ENCODE peak calls at places on chromosomes 13 and 19, in four cellular contexts. One of them, this sample, is unnamed.

GRCh38 chr19:14494451-14494850 is 1.5 kb downstream of the GIPC1 start:
- DNase-seq in CD4-positive, CD25-positive, alpha-beta regulatory T cell: no peak
- DNase-seq in cardiac muscle cell: no peak
- DNase-seq in adrenal gland: no peak
- DNase-seq in this sample: no peak

GRCh38 chr13:94173312-94173854 is 306.1 kb downstream of the DCT start:
- DNase-seq in CD4-positive, CD25-positive, alpha-beta regulatory T cell: no peak
- DNase-seq in cardiac muscle cell: no peak
- DNase-seq in adrenal gland: no peak
- DNase-seq in this sample: no peak

GRCh38 chr19:41356984-41357739 is 3.4 kb upstream of the TGFB1 start:
- DNase-seq in CD4-positive, CD25-positive, alpha-beta regulatory T cell: peak; percentile 31
- DNase-seq in cardiac muscle cell: no peak
- DNase-seq in adrenal gland: no peak
- DNase-seq in this sample: no peak

GRCh38 chr19:43596842-43597461 is 557 bp downstream of the ZNF576 start:
- DNase-seq in CD4-positive, CD25-positive, alpha-beta regulatory T cell: no peak
- DNase-seq in cardiac muscle cell: no peak
- DNase-seq in adrenal gland: no peak
- DNase-seq in this sample: peak; percentile 21

GRCh38 chr19:41799444-41800000 is 3.1 kb downstream of the CEACAM3 start:
- DNase-seq in CD4-positive, CD25-positive, alpha-beta regulatory T cell: no peak
- DNase-seq in cardiac muscle cell: no peak
- DNase-seq in adrenal gland: no peak
- DNase-seq in this sample: no peak

GRCh38 chr19:28465317-28466086 is 747.4 kb downstream of the UQCRFS1 start:
- DNase-seq in CD4-positive, CD25-positive, alpha-beta regulatory T cell: no peak
- DNase-seq in cardiac muscle cell: no peak
- DNase-seq in adrenal gland: no peak
- DNase-seq in this sample: no peak

GRCh38 chr13:30429721-30430694 is 7.7 kb downstream of the UBE2L5 start:
- DNase-seq in CD4-positive, CD25-positive, alpha-beta regulatory T cell: no peak
- DNase-seq in cardiac muscle cell: peak; percentile 81
- DNase-seq in adrenal gland: no peak
- DNase-seq in this sample: peak; percentile 23

GRCh38 chr13:25980255-25980654 is 71.6 kb downstream of the SHISA2 start:
- DNase-seq in CD4-positive, CD25-positive, alpha-beta regulatory T cell: no peak
- DNase-seq in cardiac muscle cell: peak; percentile 31
- DNase-seq in adrenal gland: no peak
- DNase-seq in this sample: peak; percentile 72

GRCh38 chr13:31310356-31310755 is 110.6 kb downstream of the B3GLCT start:
- DNase-seq in CD4-positive, CD25-positive, alpha-beta regulatory T cell: no peak
- DNase-seq in cardiac muscle cell: no peak
- DNase-seq in adrenal gland: no peak
- DNase-seq in this sample: no peak

GRCh38 chr19:14525729-14526128 is 3.7 kb upstream of the TECR start:
- DNase-seq in CD4-positive, CD25-positive, alpha-beta regulatory T cell: no peak
- DNase-seq in cardiac muscle cell: no peak
- DNase-seq in adrenal gland: no peak
- DNase-seq in this sample: no peak

GRCh38 chr19:47404334-47405196 is 14.8 kb downstream of the MEIS3 start:
- DNase-seq in CD4-positive, CD25-positive, alpha-beta regulatory T cell: no peak
- DNase-seq in cardiac muscle cell: no peak
- DNase-seq in adrenal gland: no peak
- DNase-seq in this sample: no peak

GRCh38 chr13:78022164-78022877 is 103.7 kb upstream of the EDNRB start:
- DNase-seq in CD4-positive, CD25-positive, alpha-beta regulatory T cell: peak; percentile 29
- DNase-seq in cardiac muscle cell: peak; percentile 70
- DNase-seq in adrenal gland: peak; percentile 31
- DNase-seq in this sample: peak; percentile 47

GRCh38 chr19:58497634-58498170 is 14.1 kb downstream of the SLC27A5 start:
- DNase-seq in CD4-positive, CD25-positive, alpha-beta regulatory T cell: no peak
- DNase-seq in cardiac muscle cell: no peak
- DNase-seq in adrenal gland: no peak
- DNase-seq in this sample: no peak

GRCh38 chr19:31803819-31804446 is 454.7 kb upstream of the TSHZ3 start:
- DNase-seq in CD4-positive, CD25-positive, alpha-beta regulatory T cell: no peak
- DNase-seq in cardiac muscle cell: no peak
- DNase-seq in adrenal gland: no peak
- DNase-seq in this sample: no peak

GRCh38 chr13:66036024-66036614 is 1194.0 kb downstream of the PCDH9 start:
- DNase-seq in CD4-positive, CD25-positive, alpha-beta regulatory T cell: no peak
- DNase-seq in cardiac muscle cell: peak; percentile 38
- DNase-seq in adrenal gland: no peak
- DNase-seq in this sample: peak; percentile 56

GRCh38 chr13:100954430-100955361 is 280.1 kb upstream of the TMTC4 start:
- DNase-seq in CD4-positive, CD25-positive, alpha-beta regulatory T cell: no peak
- DNase-seq in cardiac muscle cell: no peak
- DNase-seq in adrenal gland: no peak
- DNase-seq in this sample: no peak

GRCh38 chr19:54408627-54409026 is 6.6 kb upstream of the TTYH1 start:
- DNase-seq in CD4-positive, CD25-positive, alpha-beta regulatory T cell: no peak
- DNase-seq in cardiac muscle cell: no peak
- DNase-seq in adrenal gland: no peak
- DNase-seq in this sample: no peak

GRCh38 chr19:30118221-30118620 is 176.2 kb downstream of the URI1 start:
- DNase-seq in CD4-positive, CD25-positive, alpha-beta regulatory T cell: no peak
- DNase-seq in cardiac muscle cell: no peak
- DNase-seq in adrenal gland: no peak
- DNase-seq in this sample: no peak

GRCh38 chr13:28340272-28340793 is 154.6 kb downstream of the FLT1 start:
- DNase-seq in CD4-positive, CD25-positive, alpha-beta regulatory T cell: no peak
- DNase-seq in cardiac muscle cell: no peak
- DNase-seq in adrenal gland: no peak
- DNase-seq in this sample: no peak

GRCh38 chr19:41299755-41300089 is 10.2 kb upstream of the CCDC97 start:
- DNase-seq in CD4-positive, CD25-positive, alpha-beta regulatory T cell: peak; percentile 40
- DNase-seq in cardiac muscle cell: peak; percentile 78
- DNase-seq in adrenal gland: peak; percentile 79
- DNase-seq in this sample: peak; percentile 94

GRCh38 chr19:1172353-1173159 is 1.5 kb downstream of the SBNO2 start:
- DNase-seq in CD4-positive, CD25-positive, alpha-beta regulatory T cell: no peak
- DNase-seq in cardiac muscle cell: peak; percentile 76
- DNase-seq in adrenal gland: peak; percentile 89
- DNase-seq in this sample: peak; percentile 90

GRCh38 chr13:99974939-99975561 is 3.5 kb upstream of the ZIC5 start:
- DNase-seq in CD4-positive, CD25-positive, alpha-beta regulatory T cell: no peak
- DNase-seq in cardiac muscle cell: no peak
- DNase-seq in adrenal gland: no peak
- DNase-seq in this sample: no peak

GRCh38 chr19:54660967-54661366 is 1.8 kb upstream of the LILRB4 start:
- DNase-seq in CD4-positive, CD25-positive, alpha-beta regulatory T cell: no peak
- DNase-seq in cardiac muscle cell: no peak
- DNase-seq in adrenal gland: no peak
- DNase-seq in this sample: no peak

DNA sequence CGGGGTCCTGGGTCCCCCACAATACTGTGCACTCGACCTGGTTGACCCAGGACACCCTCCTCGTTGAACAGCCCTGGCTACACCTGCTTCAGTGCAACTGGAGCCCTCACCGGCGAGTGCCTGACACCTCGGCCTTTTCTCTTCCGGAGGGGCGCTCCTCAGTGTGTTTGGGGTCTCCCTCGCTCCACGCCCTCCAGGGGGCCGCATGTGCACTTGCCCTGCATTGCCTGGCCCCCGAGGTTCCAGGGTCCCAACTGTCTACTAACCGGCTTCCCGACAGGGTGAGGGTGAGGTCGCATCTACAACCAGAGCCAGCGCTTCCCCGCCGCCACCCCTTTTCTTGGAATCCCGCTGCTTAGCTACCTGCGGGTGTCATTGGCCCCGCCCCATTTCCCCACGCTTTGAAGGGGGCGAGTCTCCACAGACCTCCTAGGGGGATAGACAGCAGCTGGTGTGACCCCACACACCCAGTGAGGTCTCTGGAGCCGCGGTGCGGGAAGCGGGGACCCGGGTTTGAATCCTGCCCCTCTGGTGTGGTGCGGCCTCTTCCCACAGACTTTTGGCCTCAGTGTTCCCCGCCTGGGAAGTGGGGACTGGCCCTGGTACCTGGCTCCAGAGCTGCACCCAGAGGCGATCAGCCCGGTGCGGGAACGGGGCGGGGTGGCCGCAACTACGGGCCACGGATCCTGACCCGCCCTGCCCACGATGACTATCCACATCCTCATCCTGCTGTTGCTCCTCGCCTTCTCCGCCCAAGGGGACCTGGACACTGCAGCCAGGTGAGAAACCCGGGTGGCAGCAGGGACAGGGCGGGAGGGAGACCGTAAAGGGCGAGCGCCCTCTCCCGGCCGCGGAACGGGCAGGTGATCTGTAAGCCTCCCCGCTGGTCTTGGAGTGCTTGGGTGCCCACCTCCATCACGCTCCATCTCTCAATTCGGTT is at the start of gene ADM5:
- DNase-seq in CD4-positive, CD25-positive, alpha-beta regulatory T cell: no peak
- DNase-seq in cardiac muscle cell: peak; percentile 20
- DNase-seq in adrenal gland: peak; percentile 72
- DNase-seq in this sample: no peak
- H3K27ac ChIP-seq in CD4-positive, CD25-positive, alpha-beta regulatory T cell: no peak within 1 kb of the TSS
- H3K27ac ChIP-seq in cardiac muscle cell: peak within 1 kb of the TSS; percentile 57
- H3K27ac ChIP-seq in adrenal gland: no peak within 1 kb of the TSS
- H3K27ac ChIP-seq in this sample: peak within 1 kb of the TSS; percentile 67

GRCh38 chr13:22625691-22626090 is 555.1 kb upstream of the SGCG start:
- DNase-seq in CD4-positive, CD25-positive, alpha-beta regulatory T cell: no peak
- DNase-seq in cardiac muscle cell: no peak
- DNase-seq in adrenal gland: no peak
- DNase-seq in this sample: peak; percentile 37
- H3K4me1 ChIP-seq in CD4-positive, CD25-positive, alpha-beta regulatory T cell: no peaks in the 10 kb centered on the region
- H3K4me1 ChIP-seq in cardiac muscle cell: no peaks in the 10 kb centered on the region
- H3K4me1 ChIP-seq in adrenal gland: no peaks in the 10 kb centered on the region
- H3K4me1 ChIP-seq in this sample: no peaks in the 10 kb centered on the region

GRCh38 chr13:112350300-112350699 is 25.9 kb upstream of the SPACA7 start:
- DNase-seq in CD4-positive, CD25-positive, alpha-beta regulatory T cell: no peak
- DNase-seq in cardiac muscle cell: no peak
- DNase-seq in adrenal gland: no peak
- DNase-seq in this sample: no peak

GRCh38 chr13:112348642-112349345 is 27.4 kb upstream of the SPACA7 start:
- DNase-seq in CD4-positive, CD25-positive, alpha-beta regulatory T cell: no peak
- DNase-seq in cardiac muscle cell: no peak
- DNase-seq in adrenal gland: no peak
- DNase-seq in this sample: no peak

GRCh38 chr13:112346899-112347229 is 29.3 kb upstream of the SPACA7 start:
- DNase-seq in CD4-positive, CD25-positive, alpha-beta regulatory T cell: no peak
- DNase-seq in cardiac muscle cell: no peak
- DNase-seq in adrenal gland: no peak
- DNase-seq in this sample: no peak

GRCh38 chr13:112351825-112352224 is 24.3 kb upstream of the SPACA7 start:
- DNase-seq in CD4-positive, CD25-positive, alpha-beta regulatory T cell: no peak
- DNase-seq in cardiac muscle cell: no peak
- DNase-seq in adrenal gland: no peak
- DNase-seq in this sample: no peak

GRCh38 chr13:112349681-112350080 is 26.5 kb upstream of the SPACA7 start:
- DNase-seq in CD4-positive, CD25-positive, alpha-beta regulatory T cell: no peak
- DNase-seq in cardiac muscle cell: no peak
- DNase-seq in adrenal gland: no peak
- DNase-seq in this sample: no peak
- H3K27me3 ChIP-seq in CD4-positive, CD25-positive, alpha-beta regulatory T cell: peaks cover 7% of the 10 kb centered on the region
- H3K27me3 ChIP-seq in cardiac muscle cell: peaks cover 71% of the 10 kb centered on the region
- H3K27me3 ChIP-seq in adrenal gland: no peaks in the 10 kb centered on the region
- H3K27me3 ChIP-seq in this sample: peaks cover 21% of the 10 kb centered on the region

GRCh38 chr19:44776402-44777096 is 1.1 kb upstream of the CBLC start:
- DNase-seq in CD4-positive, CD25-positive, alpha-beta regulatory T cell: no peak
- DNase-seq in cardiac muscle cell: no peak
- DNase-seq in adrenal gland: no peak
- DNase-seq in this sample: no peak

GRCh38 chr19:44779150-44779549 is 1.5 kb downstream of the CBLC start:
- DNase-seq in CD4-positive, CD25-positive, alpha-beta regulatory T cell: no peak
- DNase-seq in cardiac muscle cell: no peak
- DNase-seq in adrenal gland: no peak
- DNase-seq in this sample: no peak

GRCh38 chr19:44774614-44775013 is 3.1 kb upstream of the CBLC start:
- DNase-seq in CD4-positive, CD25-positive, alpha-beta regulatory T cell: no peak
- DNase-seq in cardiac muscle cell: no peak
- DNase-seq in adrenal gland: no peak
- DNase-seq in this sample: no peak

GRCh38 chr19:44775676-44776240 is 1.9 kb upstream of the CBLC start:
- DNase-seq in CD4-positive, CD25-positive, alpha-beta regulatory T cell: no peak
- DNase-seq in cardiac muscle cell: no peak
- DNase-seq in adrenal gland: no peak
- DNase-seq in this sample: no peak

DNA sequence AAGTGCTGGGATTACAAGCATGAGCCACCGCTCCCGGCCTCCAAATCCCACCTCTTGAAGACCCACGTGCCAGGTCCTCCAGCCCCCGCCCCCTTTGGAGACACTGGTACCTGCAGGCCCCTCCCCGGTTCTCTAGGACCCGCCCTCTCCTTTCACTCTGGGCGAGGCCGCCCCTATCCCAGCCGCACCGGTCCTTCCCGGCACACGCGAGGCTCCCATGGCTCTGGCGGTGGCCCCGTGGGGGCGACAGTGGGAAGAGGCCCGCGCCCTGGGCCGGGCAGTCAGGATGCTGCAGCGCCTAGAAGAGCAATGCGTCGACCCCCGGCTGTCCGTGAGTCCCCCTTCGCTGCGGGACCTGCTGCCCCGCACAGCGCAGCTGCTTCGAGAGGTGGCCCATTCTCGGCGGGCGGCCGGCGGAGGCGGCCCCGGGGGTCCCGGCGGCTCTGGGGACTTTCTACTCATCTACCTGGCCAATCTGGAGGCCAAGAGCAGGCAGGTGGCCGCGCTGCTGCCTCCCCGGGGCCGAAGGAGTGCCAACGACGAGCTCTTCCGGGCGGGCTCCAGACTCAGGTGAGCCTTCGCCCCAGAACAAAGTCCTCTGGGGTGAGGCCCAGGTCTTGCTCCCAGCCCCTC is at the start of gene CBLC:
- DNase-seq in CD4-positive, CD25-positive, alpha-beta regulatory T cell: no peak
- DNase-seq in cardiac muscle cell: no peak
- DNase-seq in adrenal gland: no peak
- DNase-seq in this sample: no peak
- H3K27ac ChIP-seq in CD4-positive, CD25-positive, alpha-beta regulatory T cell: no peak within 1 kb of the TSS
- H3K27ac ChIP-seq in cardiac muscle cell: no peak within 1 kb of the TSS
- H3K27ac ChIP-seq in adrenal gland: no peak within 1 kb of the TSS
- H3K27ac ChIP-seq in this sample: no peak within 1 kb of the TSS

DNA sequence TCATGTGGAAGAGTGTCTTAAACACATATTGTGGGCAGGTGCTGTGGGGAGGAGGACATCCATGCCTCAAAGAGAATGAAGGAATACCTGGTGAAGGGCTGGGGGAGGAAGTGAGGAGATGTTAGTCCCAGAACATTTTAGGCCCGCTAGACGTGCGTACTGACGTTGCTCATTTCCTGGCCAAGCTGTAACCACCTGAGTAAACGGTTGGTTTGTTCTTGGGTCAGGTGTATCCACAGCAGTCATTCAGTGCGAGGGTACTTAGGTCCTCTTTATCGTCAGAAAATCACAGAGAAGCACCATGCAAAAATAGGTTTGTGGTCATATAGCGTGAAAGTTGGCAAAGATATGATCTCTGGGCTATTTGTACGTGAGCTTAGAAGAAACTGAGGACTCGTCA is 51.8 kb downstream of the ARHGEF7 start:
- DNase-seq in CD4-positive, CD25-positive, alpha-beta regulatory T cell: no peak
- DNase-seq in cardiac muscle cell: no peak
- DNase-seq in adrenal gland: no peak
- DNase-seq in this sample: no peak
- H3K4me1 ChIP-seq in CD4-positive, CD25-positive, alpha-beta regulatory T cell: peaks cover 13% of the 10 kb centered on the region
- H3K4me1 ChIP-seq in cardiac muscle cell: no peaks in the 10 kb centered on the region
- H3K4me1 ChIP-seq in adrenal gland: peaks cover 1% of the 10 kb centered on the region
- H3K4me1 ChIP-seq in this sample: peaks cover 20% of the 10 kb centered on the region